ENCODE peak calls at places on chromosomes 5 and 9, in ten cellular contexts. One of them, this sample, is unnamed.

GRCh38 chr5:80780761-80781285 is 126.0 kb upstream of the DHFR start:
- DNase-seq in endothelial cell of umbilical vein: no peak
- DNase-seq in stomach: no peak
- DNase-seq in HCT116: no peak
- DNase-seq in transverse colon: no peak
- DNase-seq in body of pancreas: no peak
- DNase-seq in NB4: no peak
- DNase-seq in tibial nerve: no peak
- DNase-seq in heart left ventricle: no peak
- DNase-seq in ovary: no peak
- DNase-seq in this sample: no peak

GRCh38 chr9:111937781-111938426 is 41.3 kb downstream of the UGCG start:
- DNase-seq in endothelial cell of umbilical vein: peak
- DNase-seq in stomach: no peak
- DNase-seq in HCT116: no peak
- DNase-seq in transverse colon: peak
- DNase-seq in body of pancreas: no peak
- DNase-seq in NB4: peak
- DNase-seq in tibial nerve: no peak
- DNase-seq in heart left ventricle: no peak
- DNase-seq in ovary: peak
- DNase-seq in this sample: peak

GRCh38 chr9:104864675-104865104 is 63.3 kb downstream of the ABCA1 start:
- DNase-seq in endothelial cell of umbilical vein: no peak
- DNase-seq in stomach: no peak
- DNase-seq in HCT116: no peak
- DNase-seq in transverse colon: no peak
- DNase-seq in body of pancreas: no peak
- DNase-seq in NB4: no peak
- DNase-seq in tibial nerve: no peak
- DNase-seq in heart left ventricle: no peak
- DNase-seq in ovary: no peak
- DNase-seq in this sample: peak

GRCh38 chr5:95590880-95591279 is 29.0 kb upstream of the GPR150 start:
- DNase-seq in endothelial cell of umbilical vein: no peak
- DNase-seq in stomach: no peak
- DNase-seq in HCT116: no peak
- DNase-seq in transverse colon: no peak
- DNase-seq in body of pancreas: no peak
- DNase-seq in NB4: peak
- DNase-seq in tibial nerve: no peak
- DNase-seq in heart left ventricle: no peak
- DNase-seq in ovary: no peak
- DNase-seq in this sample: no peak

GRCh38 chr5:95142145-95142544 is 142.7 kb downstream of the MCTP1 start:
- DNase-seq in endothelial cell of umbilical vein: peak
- DNase-seq in stomach: no peak
- DNase-seq in HCT116: no peak
- DNase-seq in transverse colon: no peak
- DNase-seq in body of pancreas: no peak
- DNase-seq in NB4: no peak
- DNase-seq in tibial nerve: no peak
- DNase-seq in heart left ventricle: no peak
- DNase-seq in ovary: no peak
- DNase-seq in this sample: no peak

GRCh38 chr5:13985736-13986418 is 41.4 kb upstream of the DNAH5 start:
- DNase-seq in endothelial cell of umbilical vein: peak
- DNase-seq in stomach: no peak
- DNase-seq in HCT116: peak
- DNase-seq in transverse colon: no peak
- DNase-seq in body of pancreas: peak
- DNase-seq in NB4: no peak
- DNase-seq in tibial nerve: no peak
- DNase-seq in heart left ventricle: no peak
- DNase-seq in ovary: no peak
- DNase-seq in this sample: peak

GRCh38 chr5:179409806-179410205 is 64.5 kb upstream of the ADAMTS2 start:
- DNase-seq in endothelial cell of umbilical vein: no peak
- DNase-seq in stomach: no peak
- DNase-seq in HCT116: no peak
- DNase-seq in transverse colon: no peak
- DNase-seq in body of pancreas: no peak
- DNase-seq in NB4: peak
- DNase-seq in tibial nerve: no peak
- DNase-seq in heart left ventricle: no peak
- DNase-seq in ovary: no peak
- DNase-seq in this sample: no peak

GRCh38 chr9:88197781-88198345 is 59.6 kb upstream of the SPATA31C2 start:
- DNase-seq in endothelial cell of umbilical vein: no peak
- DNase-seq in stomach: no peak
- DNase-seq in HCT116: no peak
- DNase-seq in transverse colon: no peak
- DNase-seq in body of pancreas: no peak
- DNase-seq in NB4: peak
- DNase-seq in tibial nerve: no peak
- DNase-seq in heart left ventricle: no peak
- DNase-seq in ovary: no peak
- DNase-seq in this sample: no peak

GRCh38 chr9:130183133-130183762 is 11.0 kb downstream of the NCS1 start:
- DNase-seq in endothelial cell of umbilical vein: no peak
- DNase-seq in stomach: no peak
- DNase-seq in HCT116: no peak
- DNase-seq in transverse colon: no peak
- DNase-seq in body of pancreas: peak
- DNase-seq in NB4: no peak
- DNase-seq in tibial nerve: no peak
- DNase-seq in heart left ventricle: no peak
- DNase-seq in ovary: peak
- DNase-seq in this sample: no peak

DNA sequence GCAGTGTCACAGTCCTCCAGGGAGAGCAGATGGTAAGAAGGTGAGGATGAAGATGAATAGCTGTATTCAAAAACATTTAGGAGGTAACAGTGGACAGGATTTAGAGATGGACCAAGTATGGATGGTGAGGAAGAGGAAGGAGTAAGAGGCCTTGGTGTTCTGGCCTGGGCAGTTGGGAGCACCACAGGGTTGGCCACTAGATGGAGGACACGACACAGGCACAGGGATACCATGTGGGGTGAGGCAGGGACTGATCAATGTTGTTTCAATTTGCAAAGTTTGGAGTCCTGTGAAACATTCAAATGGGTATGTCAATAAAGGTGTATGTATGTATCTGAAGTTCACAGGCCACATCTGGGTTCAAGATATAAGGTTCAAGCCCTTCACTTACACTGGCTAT is 141.1 kb upstream of the RASEF start:
- DNase-seq in endothelial cell of umbilical vein: peak
- DNase-seq in stomach: no peak
- DNase-seq in HCT116: no peak
- DNase-seq in transverse colon: no peak
- DNase-seq in body of pancreas: peak
- DNase-seq in NB4: no peak
- DNase-seq in tibial nerve: no peak
- DNase-seq in heart left ventricle: no peak
- DNase-seq in ovary: no peak
- DNase-seq in this sample: no peak
- TF ChIP-seq CTCF in endothelial cell of umbilical vein: peak
- TF ChIP-seq CTCF in stomach: no peak
- TF ChIP-seq CTCF in HCT116: peak
- TF ChIP-seq CTCF in transverse colon: no peak
- TF ChIP-seq CTCF in body of pancreas: peak
- TF ChIP-seq CTCF in NB4: no peak
- TF ChIP-seq CTCF in tibial nerve: no peak
- TF ChIP-seq CTCF in heart left ventricle: peak
- TF ChIP-seq CTCF in ovary: no peak
- TF ChIP-seq CTCF in this sample: no peak

GRCh38 chr9:95511952-95512750 is 4.6 kb downstream of the PTCH1 start:
- DNase-seq in endothelial cell of umbilical vein: no peak
- DNase-seq in stomach: no peak
- DNase-seq in HCT116: no peak
- DNase-seq in transverse colon: no peak
- DNase-seq in body of pancreas: no peak
- DNase-seq in NB4: peak
- DNase-seq in tibial nerve: no peak
- DNase-seq in heart left ventricle: no peak
- DNase-seq in ovary: peak
- DNase-seq in this sample: no peak

GRCh38 chr9:95509851-95510529 is 6.8 kb downstream of the PTCH1 start:
- DNase-seq in endothelial cell of umbilical vein: peak
- DNase-seq in stomach: no peak
- DNase-seq in HCT116: no peak
- DNase-seq in transverse colon: peak
- DNase-seq in body of pancreas: peak
- DNase-seq in NB4: no peak
- DNase-seq in tibial nerve: no peak
- DNase-seq in heart left ventricle: no peak
- DNase-seq in ovary: peak
- DNase-seq in this sample: peak

GRCh38 chr9:95511232-95511951 is 5.4 kb downstream of the PTCH1 start:
- DNase-seq in endothelial cell of umbilical vein: peak
- DNase-seq in stomach: peak
- DNase-seq in HCT116: no peak
- DNase-seq in transverse colon: peak
- DNase-seq in body of pancreas: peak
- DNase-seq in NB4: peak
- DNase-seq in tibial nerve: peak
- DNase-seq in heart left ventricle: no peak
- DNase-seq in ovary: no peak
- DNase-seq in this sample: no peak

GRCh38 chr9:95508968-95509850 is 7.6 kb downstream of the PTCH1 start:
- DNase-seq in endothelial cell of umbilical vein: peak
- DNase-seq in stomach: peak
- DNase-seq in HCT116: peak
- DNase-seq in transverse colon: peak
- DNase-seq in body of pancreas: peak
- DNase-seq in NB4: peak
- DNase-seq in tibial nerve: peak
- DNase-seq in heart left ventricle: peak
- DNase-seq in ovary: peak
- DNase-seq in this sample: peak

DNA sequence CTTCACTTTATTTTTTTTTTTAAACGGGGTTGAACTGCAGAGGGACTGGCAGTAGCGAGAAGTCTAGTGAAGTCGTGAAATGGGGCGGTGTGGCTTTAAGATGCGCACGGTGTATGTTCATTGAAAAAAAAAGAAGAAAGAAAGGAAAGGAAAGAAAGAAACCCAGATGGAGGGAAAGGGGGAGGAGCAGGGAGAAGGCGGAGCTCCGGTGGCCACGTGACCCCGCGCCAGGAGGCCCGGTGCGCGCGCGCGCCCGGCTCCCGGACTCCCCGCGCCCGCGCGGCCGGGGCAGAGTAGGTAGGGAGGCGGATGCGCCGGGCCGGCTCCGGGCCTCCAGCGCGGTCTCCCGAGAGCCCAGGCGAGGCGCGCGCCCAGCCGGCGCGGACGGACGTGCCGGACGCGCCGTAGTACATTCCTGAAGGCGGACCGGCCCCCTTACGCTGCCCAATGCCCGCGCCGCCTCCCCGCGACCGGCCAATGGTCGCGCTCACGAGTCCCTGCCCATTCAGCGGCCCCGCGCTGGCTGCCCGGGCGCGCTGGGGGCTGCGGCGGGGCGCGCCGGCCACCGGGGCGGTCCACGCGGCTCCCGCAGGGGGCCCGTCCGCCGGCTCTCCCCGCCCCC is 6.0 kb downstream of the PTCH1 start:
- DNase-seq in endothelial cell of umbilical vein: peak
- DNase-seq in stomach: peak
- DNase-seq in HCT116: peak
- DNase-seq in transverse colon: peak
- DNase-seq in body of pancreas: peak
- DNase-seq in NB4: peak
- DNase-seq in tibial nerve: peak
- DNase-seq in heart left ventricle: peak
- DNase-seq in ovary: peak
- DNase-seq in this sample: peak
- TF ChIP-seq POLR2A in endothelial cell of umbilical vein: peak
- TF ChIP-seq POLR2A in stomach: no peak
- TF ChIP-seq POLR2A in HCT116: no peak
- TF ChIP-seq POLR2A in transverse colon: peak
- TF ChIP-seq POLR2A in body of pancreas: no peak
- TF ChIP-seq POLR2A in NB4: peak
- TF ChIP-seq POLR2A in tibial nerve: peak
- TF ChIP-seq POLR2A in heart left ventricle: peak
- TF ChIP-seq POLR2A in ovary: peak
- TF ChIP-seq POLR2A in this sample: peak

GRCh38 chr9:119827126-119827525 is 457.9 kb upstream of the BRINP1 start:
- DNase-seq in endothelial cell of umbilical vein: no peak
- DNase-seq in stomach: no peak
- DNase-seq in HCT116: no peak
- DNase-seq in transverse colon: no peak
- DNase-seq in body of pancreas: no peak
- DNase-seq in NB4: no peak
- DNase-seq in tibial nerve: no peak
- DNase-seq in heart left ventricle: no peak
- DNase-seq in ovary: no peak
- DNase-seq in this sample: no peak
- TF ChIP-seq CTCF in endothelial cell of umbilical vein: no peak
- TF ChIP-seq CTCF in stomach: no peak
- TF ChIP-seq CTCF in HCT116: no peak
- TF ChIP-seq CTCF in transverse colon: no peak
- TF ChIP-seq CTCF in body of pancreas: no peak
- TF ChIP-seq CTCF in NB4: no peak
- TF ChIP-seq CTCF in tibial nerve: no peak
- TF ChIP-seq CTCF in heart left ventricle: no peak
- TF ChIP-seq CTCF in ovary: no peak
- TF ChIP-seq CTCF in this sample: no peak

GRCh38 chr5:28984642-28985041 is 1946.3 kb upstream of the CDH9 start:
- DNase-seq in endothelial cell of umbilical vein: no peak
- DNase-seq in stomach: no peak
- DNase-seq in HCT116: no peak
- DNase-seq in transverse colon: no peak
- DNase-seq in body of pancreas: no peak
- DNase-seq in NB4: no peak
- DNase-seq in tibial nerve: no peak
- DNase-seq in heart left ventricle: no peak
- DNase-seq in ovary: no peak
- DNase-seq in this sample: no peak
- TF ChIP-seq POLR2A in endothelial cell of umbilical vein: no peak
- TF ChIP-seq POLR2A in stomach: no peak
- TF ChIP-seq POLR2A in HCT116: no peak
- TF ChIP-seq POLR2A in transverse colon: no peak
- TF ChIP-seq POLR2A in body of pancreas: no peak
- TF ChIP-seq POLR2A in NB4: no peak
- TF ChIP-seq POLR2A in tibial nerve: no peak
- TF ChIP-seq POLR2A in heart left ventricle: no peak
- TF ChIP-seq POLR2A in ovary: no peak
- TF ChIP-seq POLR2A in this sample: no peak

This sample was measured in right lobe of liver.